ENCODE peak calls at places on chromosomes 12 and 14, in ten cellular contexts. J is fibroblast of the aortic adventitia; L is NCI-H69; Q is activated naive CD8-positive, alpha-beta T cell treated with anti-CD3 and anti-CD28 coated beads, Interleukin-2, amount 50 U/mL, for 16 hours; Z is type B pancreatic cell; X is NCI-H2081 treated with DMSO at 0.1 percent for 48 hours; D is fibroblast of mammary gland; B is Calu3; W is cardiac septum; C is RPMI8226. V is an unnamed sample.
A peak's percentile ranks its signal among the peaks of the same experiment; 100 is the strongest.

GRCh38 chr14:93002049-93002448 is 79.1 kb downstream of the CHGA start:
- DNase-seq in J (no peak), L (no peak), Q (no peak), Z (no peak), X (no peak), D (no peak), B (no peak), W (no peak), C (no peak), V (no peak)

GRCh38 chr14:20278414-20278813 is 27.3 kb downstream of the TTC5 start:
- DNase-seq in J (peak; percentile 4), L (peak; percentile 50), Q (no peak), Z (no peak), X (no peak), D (peak; percentile 31), B (peak; percentile 3), W (no peak), C (peak; percentile 36), V (no peak)

GRCh38 chr12:104215638-104216297 is at the start of gene TXNRD1:
- DNase-seq in J (peak; percentile 73), L (no peak), Q (peak; percentile 73), Z (peak; percentile 86), X (no peak), D (peak; percentile 69), B (peak; percentile 92), W (peak; percentile 93), C (peak; percentile 82), V (peak; percentile 87)

GRCh38 chr12:53970451-53970850 is 2.5 kb upstream of the HOXC11 start:
- DNase-seq in J (no peak), L (no peak), Q (no peak), Z (no peak), X (no peak), D (no peak), B (no peak), W (no peak), C (no peak), V (no peak)

GRCh38 chr12:66107451-66107915 is 23.1 kb downstream of the LLPH start:
- DNase-seq in J (peak; percentile 98), L (peak; percentile 78), Q (peak; percentile 30), Z (peak; percentile 70), X (peak; percentile 16), D (peak; percentile 97), B (peak; percentile 88), W (no peak), C (peak; percentile 89), V (no peak)

GRCh38 chr12:93825501-93825888 is 148.3 kb downstream of the CRADD start:
- DNase-seq in J (peak; percentile 56), L (no peak), Q (no peak), Z (no peak), X (no peak), D (no peak), B (no peak), W (no peak), C (no peak), V (no peak)

GRCh38 chr14:34035177-34035933 is 84.5 kb upstream of the EGLN3 start:
- DNase-seq in J (no peak), L (no peak), Q (no peak), Z (no peak), X (no peak), D (no peak), B (no peak), W (peak; percentile 86), C (no peak), V (no peak)

GRCh38 chr12:52445876-52446275 is 6.1 kb downstream of the KRT6B start:
- DNase-seq in J (no peak), L (no peak), Q (no peak), Z (no peak), X (no peak), D (no peak), B (no peak), W (no peak), C (no peak), V (no peak)

GRCh38 chr14:31884776-31885379 is 192.2 kb upstream of the ARHGAP5 start:
- DNase-seq in J (no peak), L (no peak), Q (no peak), Z (no peak), X (no peak), D (peak; percentile 60), B (no peak), W (no peak), C (no peak), V (no peak)

GRCh38 chr12:27185234-27186045 is 58.6 kb upstream of the STK38L start:
- DNase-seq in J (peak; percentile 95), L (no peak), Q (no peak), Z (no peak), X (no peak), D (peak; percentile 67), B (no peak), W (no peak), C (no peak), V (no peak)

GRCh38 chr12:30953946-30954766 is 27.6 kb downstream of the TSPAN11 start:
- DNase-seq in J (no peak), L (no peak), Q (no peak), Z (no peak), X (no peak), D (no peak), B (no peak), W (no peak), C (no peak), V (no peak)

GRCh38 chr14:52052991-52053390 is 15.9 kb downstream of the NID2 start:
- DNase-seq in J (peak; percentile 92), L (no peak), Q (no peak), Z (no peak), X (no peak), D (peak; percentile 80), B (no peak), W (no peak), C (no peak), V (no peak)

GRCh38 chr14:104117341-104118005 is 20.9 kb upstream of the KIF26A start:
- DNase-seq in J (no peak), L (no peak), Q (no peak), Z (no peak), X (no peak), D (no peak), B (no peak), W (peak; percentile 50), C (no peak), V (no peak)

GRCh38 chr12:25377475-25378179 is 126.9 kb upstream of the KRAS start:
- DNase-seq in J (peak; percentile 41), L (no peak), Q (no peak), Z (no peak), X (no peak), D (peak; percentile 80), B (no peak), W (no peak), C (no peak), V (no peak)

GRCh38 chr14:101076451-101077220 is 173.1 kb upstream of the RTL1 start:
- DNase-seq in J (no peak), L (no peak), Q (no peak), Z (peak; percentile 43), X (no peak), D (no peak), B (no peak), W (peak; percentile 59), C (no peak), V (peak; percentile 52)

GRCh38 chr12:2225736-2226135 is 172.9 kb downstream of the CACNA1C start:
- DNase-seq in J (peak; percentile 57), L (no peak), Q (no peak), Z (no peak), X (no peak), D (peak; percentile 81), B (no peak), W (no peak), C (no peak), V (no peak)

GRCh38 chr12:57522887-57523705 is 472 bp downstream of the MBD6 start:
- DNase-seq in J (peak; percentile 58), L (peak; percentile 83), Q (no peak), Z (no peak), X (no peak), D (no peak), B (no peak), W (peak; percentile 93), C (peak; percentile 54), V (peak; percentile 86)

GRCh38 chr12:78645956-78646355 is 218.6 kb upstream of the SYT1 start:
- DNase-seq in J (peak; percentile 25), L (peak; percentile 32), Q (no peak), Z (no peak), X (no peak), D (peak; percentile 8), B (peak; percentile 15), W (no peak), C (no peak), V (no peak)

GRCh38 chr14:76926521-76927251 is 100.5 kb downstream of the LRRC74A start:
- DNase-seq in J (peak; percentile 84), L (peak; percentile 84), Q (no peak), Z (no peak), X (no peak), D (peak; percentile 72), B (no peak), W (no peak), C (peak; percentile 68), V (no peak)

GRCh38 chr14:64465856-64466554 is 706 bp downstream of the AKAP5 start:
- DNase-seq in J (peak; percentile 61), L (peak; percentile 80), Q (no peak), Z (no peak), X (no peak), D (peak; percentile 45), B (peak; percentile 9), W (no peak), C (no peak), V (no peak)

GRCh38 chr12:121391619-121392324 is 8.1 kb upstream of the RNF34 start:
- DNase-seq in J (peak; percentile 66), L (peak; percentile 38), Q (no peak), Z (no peak), X (no peak), D (peak; percentile 54), B (no peak), W (no peak), C (peak; percentile 76), V (peak; percentile 66)

GRCh38 chr14:51448831-51449665 is 202.7 kb upstream of the FRMD6 start:
- DNase-seq in J (peak; percentile 97), L (peak; percentile 93), Q (no peak), Z (no peak), X (no peak), D (peak; percentile 87), B (no peak), W (no peak), C (no peak), V (no peak)

GRCh38 chr12:76927170-76927784 is 48.5 kb upstream of the CSRP2 start:
- DNase-seq in J (peak; percentile 69), L (peak; percentile 68), Q (no peak), Z (no peak), X (no peak), D (peak; percentile 49), B (peak; percentile 43), W (no peak), C (peak; percentile 27), V (no peak)

GRCh38 chr12:20006856-20007255 is 361.5 kb upstream of the PDE3A start:
- DNase-seq in J (no peak), L (peak; percentile 2), Q (no peak), Z (no peak), X (no peak), D (no peak), B (no peak), W (no peak), C (no peak), V (no peak)

GRCh38 chr14:31937730-31938346 is 139.3 kb upstream of the ARHGAP5 start:
- DNase-seq in J (peak; percentile 47), L (peak; percentile 43), Q (peak; percentile 5), Z (no peak), X (no peak), D (peak; percentile 92), B (peak; percentile 76), W (no peak), C (peak; percentile 5), V (no peak)

GRCh38 chr12:30792648-30793499 is 38.1 kb upstream of the CAPRIN2 start:
- DNase-seq in J (peak; percentile 59), L (peak; percentile 75), Q (no peak), Z (no peak), X (no peak), D (peak; percentile 70), B (peak; percentile 20), W (no peak), C (no peak), V (no peak)

GRCh38 chr14:64942531-64943111 is at the start of gene GPX2:
- DNase-seq in J (no peak), L (peak; percentile 98), Q (no peak), Z (no peak), X (peak; percentile 96), D (no peak), B (peak; percentile 86), W (peak; percentile 68), C (no peak), V (no peak)

GRCh38 chr14:64178814-64179213 is 115.4 kb downstream of the ESR2 start:
- DNase-seq in J (no peak), L (no peak), Q (no peak), Z (no peak), X (no peak), D (no peak), B (no peak), W (no peak), C (no peak), V (no peak)